ENCODE peak calls at places on chromosome 14, in five cellular contexts. I, G, Y, P and V are unnamed samples.
A peak's percentile ranks its signal among the peaks of the same experiment; 100 is the strongest.

GRCh38 chr14:24343795-24344660 is 4.2 kb upstream of the RIPK3 start:
- DNase-seq in I (no peak), G (no peak), Y (no peak), P (no peak), V (no peak)

GRCh38 chr14:72513994-72514659 is 379.8 kb downstream of the DPF3 start:
- DNase-seq in I (no peak), G (no peak), Y (no peak), P (peak; percentile 49), V (peak; percentile 52)

GRCh38 chr14:80310950-80311349 is 99.6 kb upstream of the DIO2 start:
- DNase-seq in I (no peak), G (no peak), Y (no peak), P (no peak), V (no peak)

GRCh38 chr14:72576258-72576657 is 317.6 kb downstream of the DPF3 start:
- DNase-seq in I (no peak), G (no peak), Y (no peak), P (no peak), V (no peak)

GRCh38 chr14:104515811-104516780 is 63.5 kb upstream of the C14orf180 start:
- DNase-seq in I (no peak), G (no peak), Y (no peak), P (no peak), V (peak; percentile 13)

GRCh38 chr14:74550071-74550470 is 56.5 kb downstream of the ISCA2 start:
- DNase-seq in I (no peak), G (no peak), Y (no peak), P (no peak), V (no peak)

GRCh38 chr14:35044939-35045797 is 904 bp upstream of the FAM177A1 start:
- DNase-seq in I (no peak), G (no peak), Y (peak; percentile 26), P (no peak), V (no peak)

GRCh38 chr14:100223332-100224171 is 15.4 kb upstream of the YY1 start:
- DNase-seq in I (no peak), G (no peak), Y (no peak), P (no peak), V (no peak)

GRCh38 chr14:106346084-106346483 is 819.7 kb downstream of the TMEM121 start:
- DNase-seq in I (no peak), G (no peak), Y (no peak), P (no peak), V (no peak)

GRCh38 chr14:103123128-103123633 is at the start of gene TNFAIP2:
- DNase-seq in I (no peak), G (peak; percentile 85), Y (peak; percentile 73), P (peak; percentile 57), V (no peak)

GRCh38 chr14:94113490-94113889 is 3.0 kb downstream of the IFI27 start:
- DNase-seq in I (no peak), G (no peak), Y (no peak), P (no peak), V (no peak)

GRCh38 chr14:91377700-91378652 is 39.6 kb downstream of the CCDC88C start:
- DNase-seq in I (no peak), G (peak; percentile 63), Y (no peak), P (no peak), V (no peak)

GRCh38 chr14:28769358-28769757 is 2.8 kb downstream of the FOXG1 start:
- DNase-seq in I (no peak), G (no peak), Y (no peak), P (no peak), V (no peak)

GRCh38 chr14:91149462-91149861 is 35.6 kb downstream of the DGLUCY start:
- DNase-seq in I (no peak), G (no peak), Y (no peak), P (no peak), V (no peak)

GRCh38 chr14:52091913-52092312 is 23.1 kb upstream of the NID2 start:
- DNase-seq in I (no peak), G (no peak), Y (no peak), P (no peak), V (no peak)

GRCh38 chr14:77307099-77307496 is 13.6 kb downstream of the POMT2 start:
- DNase-seq in I (no peak), G (no peak), Y (no peak), P (no peak), V (no peak)

GRCh38 chr14:68711551-68712437 is 81.1 kb downstream of the ZFP36L1 start:
- DNase-seq in I (no peak), G (no peak), Y (no peak), P (no peak), V (no peak)

GRCh38 chr14:80522936-80523335 is 311.6 kb upstream of the DIO2 start:
- DNase-seq in I (no peak), G (no peak), Y (no peak), P (no peak), V (no peak)

GRCh38 chr14:64502476-64503183 is 1.0 kb downstream of the ZBTB25 start:
- DNase-seq in I (no peak), G (no peak), Y (no peak), P (no peak), V (peak; percentile 49)